ENCODE peak calls at places on chromosomes 3 and 15, in four cellular contexts. Q is activated T-cell treated with anti-CD3 and anti-CD28 coated beads for 1 hour, V is HEK293T, H is T-helper 1 cell. R is an unnamed sample.
A peak's percentile ranks its signal among the peaks of the same experiment; 100 is the strongest.

GRCh38 chr3:112360574-112360973 is 27.6 kb downstream of the CD200 start:
- DNase-seq in Q (no peak), V (no peak), H (no peak), R (no peak)

GRCh38 chr3:153704115-153704514 is 417.1 kb upstream of the ARHGEF26 start:
- DNase-seq in Q (no peak), V (no peak), H (no peak), R (no peak)

GRCh38 chr15:73284073-73284472 is 84.7 kb downstream of the HCN4 start:
- DNase-seq in Q (no peak), V (no peak), H (no peak), R (no peak)

GRCh38 chr3:36648241-36649034 is 115.9 kb downstream of the DCLK3 start:
- DNase-seq in Q (no peak), V (no peak), H (no peak), R (no peak)

GRCh38 chr3:128503164-128503651 is 10.2 kb upstream of the GATA2 start:
- DNase-seq in Q (no peak), V (no peak), H (no peak), R (no peak)

GRCh38 chr15:74768771-74769342 is 13.0 kb upstream of the CSK start:
- DNase-seq in Q (no peak), V (peak; percentile 86), H (peak; percentile 59), R (peak; percentile 58)

GRCh38 chr3:13222131-13222530 is 148.9 kb upstream of the IQSEC1 start:
- DNase-seq in Q (no peak), V (no peak), H (no peak), R (no peak)

GRCh38 chr3:79598594-79598993 is 169.2 kb downstream of the ROBO1 start:
- DNase-seq in Q (no peak), V (peak; percentile 6), H (no peak), R (no peak)

GRCh38 chr15:101258238-101259144 is 6.6 kb upstream of the CHSY1 start:
- DNase-seq in Q (peak; percentile 47), V (peak; percentile 62), H (peak; percentile 61), R (peak; percentile 27)

GRCh38 chr15:78365931-78366330 is 25.8 kb downstream of the CRABP1 start:
- DNase-seq in Q (no peak), V (no peak), H (no peak), R (no peak)

GRCh38 chr15:67127925-67128324 is 62.5 kb downstream of the SMAD3 start:
- DNase-seq in Q (no peak), V (no peak), H (peak; percentile 38), R (no peak)

GRCh38 chr15:80455668-80456442 is 51.7 kb downstream of the ARNT2 start:
- DNase-seq in Q (peak; percentile 23), V (peak; percentile 79), H (peak; percentile 60), R (peak; percentile 43)

GRCh38 chr3:13263770-13264467 is 156.2 kb downstream of the NUP210 start:
- DNase-seq in Q (no peak), V (no peak), H (no peak), R (no peak)

GRCh38 chr15:80517290-80517689 is 113.1 kb downstream of the ARNT2 start:
- DNase-seq in Q (no peak), V (no peak), H (no peak), R (no peak)

GRCh38 chr3:38580450-38581382 is 68.8 kb downstream of the SCN5A start:
- DNase-seq in Q (no peak), V (no peak), H (no peak), R (no peak)

R was measured in effector CD4-positive, alpha-beta T cell.